ENCODE peak calls at places on chromosomes 11 and 22, in eight cellular contexts. One of them, this sample, is unnamed.
A peak's percentile ranks its signal among the peaks of the same experiment; 100 is the strongest.

GRCh38 chr22:24580276-24580675 is 12.6 kb downstream of the LRRC75B start:
- DNase-seq in MCF 10A: peak; percentile 43
- DNase-seq in stimulated activated CD4-positive, alpha-beta T cell treated with anti-CD3 and anti-CD28 coated beads, Interleukin-2, amount 100 ng/mL, for 24 hours: no peak
- DNase-seq in choroid plexus epithelial cell: peak; percentile 82
- DNase-seq in HTR-8/SVneo: no peak
- DNase-seq in gastrocnemius medialis: no peak
- DNase-seq in activated effector memory CD4-positive, alpha-beta T cell treated with anti-CD3 and anti-CD28 coated beads, Interleukin-2, amount 50 U/mL, for 16 hours: no peak
- DNase-seq in cerebellar nuclear complex: no peak
- DNase-seq in this sample: no peak

GRCh38 chr22:46131151-46131587 is 19.2 kb upstream of the PPARA start:
- DNase-seq in activated effector memory CD4-positive, alpha-beta T cell treated with anti-CD3 and anti-CD28 coated beads, Interleukin-2, amount 50 U/mL, for 16 hours: no peak
- DNase-seq in choroid plexus epithelial cell: no peak
- DNase-seq in cerebellar nuclear complex: no peak
- DNase-seq in gastrocnemius medialis: no peak
- DNase-seq in MCF 10A: no peak
- DNase-seq in HTR-8/SVneo: no peak
- DNase-seq in stimulated activated CD4-positive, alpha-beta T cell treated with anti-CD3 and anti-CD28 coated beads, Interleukin-2, amount 100 ng/mL, for 24 hours: no peak
- DNase-seq in this sample: no peak

GRCh38 chr22:44436656-44437492 is 61.2 kb downstream of the RTL6 start:
- DNase-seq in cerebellar nuclear complex: no peak
- DNase-seq in MCF 10A: no peak
- DNase-seq in activated effector memory CD4-positive, alpha-beta T cell treated with anti-CD3 and anti-CD28 coated beads, Interleukin-2, amount 50 U/mL, for 16 hours: peak; percentile 56
- DNase-seq in gastrocnemius medialis: no peak
- DNase-seq in choroid plexus epithelial cell: no peak
- DNase-seq in stimulated activated CD4-positive, alpha-beta T cell treated with anti-CD3 and anti-CD28 coated beads, Interleukin-2, amount 100 ng/mL, for 24 hours: no peak
- DNase-seq in HTR-8/SVneo: no peak
- DNase-seq in this sample: no peak

GRCh38 chr11:125566235-125566634 is 3.0 kb upstream of the EI24 start:
- DNase-seq in cerebellar nuclear complex: no peak
- DNase-seq in choroid plexus epithelial cell: no peak
- DNase-seq in MCF 10A: no peak
- DNase-seq in stimulated activated CD4-positive, alpha-beta T cell treated with anti-CD3 and anti-CD28 coated beads, Interleukin-2, amount 100 ng/mL, for 24 hours: no peak
- DNase-seq in activated effector memory CD4-positive, alpha-beta T cell treated with anti-CD3 and anti-CD28 coated beads, Interleukin-2, amount 50 U/mL, for 16 hours: no peak
- DNase-seq in HTR-8/SVneo: no peak
- DNase-seq in gastrocnemius medialis: no peak
- DNase-seq in this sample: no peak

GRCh38 chr11:100630898-100631297 is 56.2 kb upstream of the ARHGAP42 start:
- DNase-seq in choroid plexus epithelial cell: peak; percentile 67
- DNase-seq in stimulated activated CD4-positive, alpha-beta T cell treated with anti-CD3 and anti-CD28 coated beads, Interleukin-2, amount 100 ng/mL, for 24 hours: no peak
- DNase-seq in gastrocnemius medialis: no peak
- DNase-seq in activated effector memory CD4-positive, alpha-beta T cell treated with anti-CD3 and anti-CD28 coated beads, Interleukin-2, amount 50 U/mL, for 16 hours: no peak
- DNase-seq in HTR-8/SVneo: no peak
- DNase-seq in MCF 10A: no peak
- DNase-seq in cerebellar nuclear complex: no peak
- DNase-seq in this sample: no peak

GRCh38 chr11:111870113-111870512 is 1.3 kb downstream of the ALG9 start:
- DNase-seq in gastrocnemius medialis: no peak
- DNase-seq in HTR-8/SVneo: no peak
- DNase-seq in cerebellar nuclear complex: no peak
- DNase-seq in stimulated activated CD4-positive, alpha-beta T cell treated with anti-CD3 and anti-CD28 coated beads, Interleukin-2, amount 100 ng/mL, for 24 hours: no peak
- DNase-seq in choroid plexus epithelial cell: no peak
- DNase-seq in activated effector memory CD4-positive, alpha-beta T cell treated with anti-CD3 and anti-CD28 coated beads, Interleukin-2, amount 50 U/mL, for 16 hours: no peak
- DNase-seq in MCF 10A: no peak
- DNase-seq in this sample: no peak

GRCh38 chr11:119362741-119363080 is 16.2 kb upstream of the MFRP start:
- DNase-seq in gastrocnemius medialis: no peak
- DNase-seq in cerebellar nuclear complex: peak; percentile 59
- DNase-seq in HTR-8/SVneo: no peak
- DNase-seq in MCF 10A: no peak
- DNase-seq in stimulated activated CD4-positive, alpha-beta T cell treated with anti-CD3 and anti-CD28 coated beads, Interleukin-2, amount 100 ng/mL, for 24 hours: no peak
- DNase-seq in activated effector memory CD4-positive, alpha-beta T cell treated with anti-CD3 and anti-CD28 coated beads, Interleukin-2, amount 50 U/mL, for 16 hours: no peak
- DNase-seq in choroid plexus epithelial cell: no peak
- DNase-seq in this sample: peak; percentile 60

GRCh38 chr22:50526849-50527801 is 1.7 kb upstream of the SCO2 start:
- DNase-seq in MCF 10A: peak; percentile 29
- DNase-seq in activated effector memory CD4-positive, alpha-beta T cell treated with anti-CD3 and anti-CD28 coated beads, Interleukin-2, amount 50 U/mL, for 16 hours: peak; percentile 78
- DNase-seq in stimulated activated CD4-positive, alpha-beta T cell treated with anti-CD3 and anti-CD28 coated beads, Interleukin-2, amount 100 ng/mL, for 24 hours: peak; percentile 56
- DNase-seq in choroid plexus epithelial cell: no peak
- DNase-seq in gastrocnemius medialis: no peak
- DNase-seq in HTR-8/SVneo: no peak
- DNase-seq in cerebellar nuclear complex: no peak
- DNase-seq in this sample: peak; percentile 60

GRCh38 chr11:118901494-118902335 is 18.0 kb downstream of the CXCR5 start:
- DNase-seq in MCF 10A: no peak
- DNase-seq in cerebellar nuclear complex: no peak
- DNase-seq in activated effector memory CD4-positive, alpha-beta T cell treated with anti-CD3 and anti-CD28 coated beads, Interleukin-2, amount 50 U/mL, for 16 hours: no peak
- DNase-seq in HTR-8/SVneo: no peak
- DNase-seq in gastrocnemius medialis: no peak
- DNase-seq in choroid plexus epithelial cell: no peak
- DNase-seq in stimulated activated CD4-positive, alpha-beta T cell treated with anti-CD3 and anti-CD28 coated beads, Interleukin-2, amount 100 ng/mL, for 24 hours: no peak
- DNase-seq in this sample: no peak

GRCh38 chr11:2470495-2470894 is 25.7 kb downstream of the KCNQ1 start:
- DNase-seq in stimulated activated CD4-positive, alpha-beta T cell treated with anti-CD3 and anti-CD28 coated beads, Interleukin-2, amount 100 ng/mL, for 24 hours: no peak
- DNase-seq in cerebellar nuclear complex: no peak
- DNase-seq in choroid plexus epithelial cell: no peak
- DNase-seq in activated effector memory CD4-positive, alpha-beta T cell treated with anti-CD3 and anti-CD28 coated beads, Interleukin-2, amount 50 U/mL, for 16 hours: peak; percentile 3
- DNase-seq in MCF 10A: no peak
- DNase-seq in HTR-8/SVneo: no peak
- DNase-seq in gastrocnemius medialis: no peak
- DNase-seq in this sample: no peak

GRCh38 chr11:831132-831864 is 1.5 kb upstream of the CD151 start:
- DNase-seq in activated effector memory CD4-positive, alpha-beta T cell treated with anti-CD3 and anti-CD28 coated beads, Interleukin-2, amount 50 U/mL, for 16 hours: no peak
- DNase-seq in gastrocnemius medialis: no peak
- DNase-seq in stimulated activated CD4-positive, alpha-beta T cell treated with anti-CD3 and anti-CD28 coated beads, Interleukin-2, amount 100 ng/mL, for 24 hours: no peak
- DNase-seq in HTR-8/SVneo: no peak
- DNase-seq in cerebellar nuclear complex: no peak
- DNase-seq in choroid plexus epithelial cell: peak; percentile 60
- DNase-seq in MCF 10A: no peak
- DNase-seq in this sample: peak; percentile 43

This sample was measured in NCI-H82.